ENCODE peak calls at places on chromosome 10, in four cellular contexts. One of them, this sample, is unnamed.

GRCh38 chr10:33900591-33900990 is 566.1 kb upstream of the NRP1 start:
- DNase-seq in mesendoderm: no peak
- DNase-seq in IMR-90: peak; percentile 42
- DNase-seq in H1: no peak
- DNase-seq in this sample: no peak

GRCh38 chr10:21724695-21725371 is 190.8 kb downstream of the MLLT10 start:
- DNase-seq in mesendoderm: peak; percentile 48
- DNase-seq in IMR-90: peak; percentile 100
- DNase-seq in H1: no peak
- DNase-seq in this sample: no peak

GRCh38 chr10:76052798-76053473 is 621.5 kb downstream of the LRMDA start:
- DNase-seq in mesendoderm: no peak
- DNase-seq in IMR-90: no peak
- DNase-seq in H1: no peak
- DNase-seq in this sample: no peak

GRCh38 chr10:4740471-4740870 is 85.5 kb upstream of the AKR1E2 start:
- DNase-seq in mesendoderm: peak; percentile 6
- DNase-seq in IMR-90: peak; percentile 14
- DNase-seq in H1: no peak
- DNase-seq in this sample: no peak

GRCh38 chr10:47114680-47115186 is 185.3 kb upstream of the GDF10 start:
- DNase-seq in mesendoderm: no peak
- DNase-seq in IMR-90: no peak
- DNase-seq in H1: peak; percentile 35
- DNase-seq in this sample: no peak

GRCh38 chr10:50512743-50513416 is 110.9 kb downstream of the SGMS1 start:
- DNase-seq in mesendoderm: no peak
- DNase-seq in IMR-90: no peak
- DNase-seq in H1: no peak
- DNase-seq in this sample: no peak

GRCh38 chr10:2037966-2038493 is 300.7 kb upstream of the ADARB2 start:
- DNase-seq in mesendoderm: no peak
- DNase-seq in IMR-90: no peak
- DNase-seq in H1: no peak
- DNase-seq in this sample: no peak

GRCh38 chr10:108653466-108653865 is 1269.8 kb downstream of the XPNPEP1 start:
- DNase-seq in mesendoderm: no peak
- DNase-seq in IMR-90: no peak
- DNase-seq in H1: no peak
- DNase-seq in this sample: no peak

GRCh38 chr10:34821587-34822585 is 6.8 kb upstream of the PARD3 start:
- DNase-seq in mesendoderm: no peak
- DNase-seq in IMR-90: peak; percentile 11
- DNase-seq in H1: no peak
- DNase-seq in this sample: no peak

GRCh38 chr10:63670291-63670898 is 149.2 kb downstream of the REEP3 start:
- DNase-seq in mesendoderm: peak; percentile 54
- DNase-seq in IMR-90: no peak
- DNase-seq in H1: no peak
- DNase-seq in this sample: peak; percentile 52

GRCh38 chr10:31700222-31700621 is 228.4 kb downstream of the ARHGAP12 start:
- DNase-seq in mesendoderm: no peak
- DNase-seq in IMR-90: peak; percentile 82
- DNase-seq in H1: no peak
- DNase-seq in this sample: no peak

GRCh38 chr10:121288011-121288410 is 310.2 kb downstream of the FGFR2 start:
- DNase-seq in mesendoderm: peak; percentile 31
- DNase-seq in IMR-90: no peak
- DNase-seq in H1: no peak
- DNase-seq in this sample: no peak

GRCh38 chr10:130230036-130230435 is 93.8 kb downstream of the GLRX3 start:
- DNase-seq in mesendoderm: no peak
- DNase-seq in IMR-90: no peak
- DNase-seq in H1: no peak
- DNase-seq in this sample: peak; percentile 7

GRCh38 chr10:97210576-97210975 is 24.8 kb upstream of the SLIT1 start:
- DNase-seq in mesendoderm: peak; percentile 83
- DNase-seq in IMR-90: peak; percentile 66
- DNase-seq in H1: peak; percentile 97
- DNase-seq in this sample: peak; percentile 83

GRCh38 chr10:43265799-43266721 is 805 bp downstream of the RASGEF1A start:
- DNase-seq in mesendoderm: peak; percentile 60
- DNase-seq in IMR-90: no peak
- DNase-seq in H1: peak; percentile 60
- DNase-seq in this sample: peak; percentile 65

GRCh38 chr10:109963439-109963838 is 40.1 kb upstream of the XPNPEP1 start:
- DNase-seq in mesendoderm: peak; percentile 48
- DNase-seq in IMR-90: peak; percentile 58
- DNase-seq in H1: no peak
- DNase-seq in this sample: no peak

GRCh38 chr10:124193309-124193696 is 99.9 kb upstream of the CHST15 start:
- DNase-seq in mesendoderm: no peak
- DNase-seq in IMR-90: no peak
- DNase-seq in H1: no peak
- DNase-seq in this sample: no peak

GRCh38 chr10:17227367-17228080 is 517 bp upstream of the VIM start:
- DNase-seq in mesendoderm: peak; percentile 37
- DNase-seq in IMR-90: peak; percentile 39
- DNase-seq in H1: no peak
- DNase-seq in this sample: no peak

GRCh38 chr10:11908536-11908935 is 85.4 kb downstream of the PROSER2 start:
- DNase-seq in mesendoderm: no peak
- DNase-seq in IMR-90: no peak
- DNase-seq in H1: no peak
- DNase-seq in this sample: no peak
- H3K56ac ChIP-seq in mesendoderm: no peak overlapping the region
- H3K56ac ChIP-seq in IMR-90: no peak overlapping the region
- H3K56ac ChIP-seq in H1: no peak overlapping the region
- H3K56ac ChIP-seq in this sample: no peak overlapping the region

GRCh38 chr10:14478639-14479038 is 147.9 kb upstream of the FRMD4A start:
- DNase-seq in mesendoderm: peak; percentile 80
- DNase-seq in IMR-90: peak; percentile 84
- DNase-seq in H1: no peak
- DNase-seq in this sample: peak; percentile 67

GRCh38 chr10:14481014-14481413 is 150.3 kb upstream of the FRMD4A start:
- DNase-seq in mesendoderm: no peak
- DNase-seq in IMR-90: no peak
- DNase-seq in H1: peak; percentile 14
- DNase-seq in this sample: no peak

GRCh38 chr10:14476641-14477407 is 146.1 kb upstream of the FRMD4A start:
- DNase-seq in mesendoderm: peak; percentile 50
- DNase-seq in IMR-90: peak; percentile 77
- DNase-seq in H1: no peak
- DNase-seq in this sample: no peak

GRCh38 chr10:14477408-14477710 is 146.6 kb upstream of the FRMD4A start:
- DNase-seq in mesendoderm: no peak
- DNase-seq in IMR-90: peak; percentile 64
- DNase-seq in H1: no peak
- DNase-seq in this sample: no peak

DNA sequence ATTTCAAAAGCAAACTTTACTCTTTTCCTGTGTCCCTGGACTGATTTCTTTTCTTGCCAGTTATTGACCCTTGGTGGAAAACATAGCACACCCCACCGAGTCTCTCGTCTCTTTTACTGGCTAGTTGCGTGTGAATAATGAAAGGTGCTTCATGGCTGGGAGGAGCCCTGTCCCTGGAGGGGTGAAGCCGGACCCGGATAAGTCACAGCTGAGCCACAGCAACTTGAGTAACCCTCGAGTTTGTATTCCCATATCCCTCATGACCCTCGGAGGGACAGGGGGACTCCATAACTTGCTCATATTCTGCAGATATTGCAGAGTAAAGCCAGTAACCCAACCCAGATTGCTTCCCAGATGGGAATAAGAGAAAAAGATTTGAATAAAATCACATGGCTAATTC is 147.5 kb upstream of the FRMD4A start:
- DNase-seq in mesendoderm: no peak
- DNase-seq in IMR-90: no peak
- DNase-seq in H1: no peak
- DNase-seq in this sample: no peak
- H3K56ac ChIP-seq in mesendoderm: peak overlapping the region; percentile 62
- H3K56ac ChIP-seq in IMR-90: peak overlapping the region; percentile 37
- H3K56ac ChIP-seq in H1: no peak overlapping the region
- H3K56ac ChIP-seq in this sample: no peak overlapping the region

DNA sequence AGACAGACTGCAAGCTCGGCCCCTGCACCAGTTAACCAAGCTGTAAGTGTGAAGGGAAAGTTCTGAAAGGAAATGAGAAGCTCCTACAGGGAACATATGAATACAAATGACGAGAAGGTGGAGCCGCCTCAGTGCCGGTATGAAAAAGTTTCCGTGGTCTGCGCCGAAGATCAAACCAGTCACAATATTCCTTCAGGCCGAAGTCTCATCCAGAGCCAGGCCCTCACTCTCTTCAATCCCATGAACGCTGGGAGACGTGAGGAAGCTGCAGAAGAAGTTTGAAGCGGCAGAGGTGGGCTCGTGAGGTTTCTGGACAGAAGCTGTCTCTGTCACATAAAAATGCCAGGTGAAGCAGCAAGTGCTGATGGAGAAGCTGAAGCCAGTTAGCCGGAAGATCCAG is 71.9 kb downstream of the CFAP46 start:
- DNase-seq in mesendoderm: no peak
- DNase-seq in IMR-90: no peak
- DNase-seq in H1: no peak
- DNase-seq in this sample: peak; percentile 14
- H3K56ac ChIP-seq in mesendoderm: no peak overlapping the region
- H3K56ac ChIP-seq in IMR-90: no peak overlapping the region
- H3K56ac ChIP-seq in H1: no peak overlapping the region
- H3K56ac ChIP-seq in this sample: no peak overlapping the region

GRCh38 chr10:69718951-69719350 is 82.8 kb upstream of the COL13A1 start:
- DNase-seq in mesendoderm: no peak
- DNase-seq in IMR-90: peak; percentile 33
- DNase-seq in H1: no peak
- DNase-seq in this sample: no peak
- H3K56ac ChIP-seq in mesendoderm: no peak overlapping the region
- H3K56ac ChIP-seq in IMR-90: no peak overlapping the region
- H3K56ac ChIP-seq in H1: no peak overlapping the region
- H3K56ac ChIP-seq in this sample: no peak overlapping the region

GRCh38 chr10:100829103-100829870 is 83.5 kb upstream of the SLF2 start:
- DNase-seq in mesendoderm: peak; percentile 50
- DNase-seq in IMR-90: no peak
- DNase-seq in H1: no peak
- DNase-seq in this sample: no peak
- H3K56ac ChIP-seq in mesendoderm: peak overlapping the region; percentile 38
- H3K56ac ChIP-seq in IMR-90: no peak overlapping the region
- H3K56ac ChIP-seq in H1: no peak overlapping the region
- H3K56ac ChIP-seq in this sample: no peak overlapping the region

GRCh38 chr10:117662126-117662525 is 119.6 kb downstream of the EMX2 start:
- DNase-seq in mesendoderm: no peak
- DNase-seq in IMR-90: no peak
- DNase-seq in H1: no peak
- DNase-seq in this sample: no peak
- H3K56ac ChIP-seq in mesendoderm: no peak overlapping the region
- H3K56ac ChIP-seq in IMR-90: no peak overlapping the region
- H3K56ac ChIP-seq in H1: no peak overlapping the region
- H3K56ac ChIP-seq in this sample: no peak overlapping the region